ENCODE peak calls at places on chromosomes 13 and 19, in six cellular contexts. P, L, H, Y, A and Q are unnamed samples.

GRCh38 chr19:7885818-7886217 is 2.5 kb upstream of the LRRC8E start:
- DNase-seq in P (no peak), L (no peak), H (no peak), Y (no peak), A (no peak), Q (no peak)

GRCh38 chr13:111120422-111120821 is 5.3 kb downstream of the ARHGEF7 start:
- DNase-seq in P (no peak), L (no peak), H (no peak), Y (no peak), A (no peak), Q (no peak)

GRCh38 chr13:30738946-30739528 is 3.7 kb downstream of the ALOX5AP start:
- DNase-seq in P (no peak), L (no peak), H (no peak), Y (no peak), A (no peak), Q (no peak)

GRCh38 chr19:55340784-55341147 is 1.1 kb downstream of the KMT5C start:
- DNase-seq in P (no peak), L (no peak), H (peak), Y (no peak), A (peak), Q (no peak)

GRCh38 chr13:110306340-110306959 is 507 bp downstream of the COL4A1 start:
- DNase-seq in P (no peak), L (peak), H (peak), Y (peak), A (peak), Q (no peak)

GRCh38 chr19:35318679-35319448 is 10.1 kb upstream of the CD22 start:
- DNase-seq in P (peak), L (no peak), H (peak), Y (no peak), A (peak), Q (no peak)

GRCh38 chr19:12946092-12946845 is 607 bp downstream of the RAD23A start:
- DNase-seq in P (peak), L (peak), H (peak), Y (peak), A (peak), Q (peak)

GRCh38 chr19:56837492-56837891 is 3.0 kb downstream of the PEG3 start:
- DNase-seq in P (no peak), L (peak), H (no peak), Y (no peak), A (no peak), Q (no peak)

GRCh38 chr13:108195146-108195545 is 20.2 kb downstream of the LIG4 start:
- DNase-seq in P (peak), L (no peak), H (peak), Y (no peak), A (no peak), Q (no peak)

GRCh38 chr13:40087021-40088002 is 431.9 kb downstream of the COG6 start:
- DNase-seq in P (no peak), L (no peak), H (no peak), Y (no peak), A (peak), Q (peak)

GRCh38 chr13:77514336-77514726 is 21.2 kb upstream of the SCEL start:
- DNase-seq in P (no peak), L (no peak), H (no peak), Y (no peak), A (no peak), Q (no peak)
- H2BK15ac ChIP-seq in P (no peak), L (no peak), H (no peak), Y (no peak), A (no peak), Q (no peak)

GRCh38 chr13:87667686-87668085 is 3.5 kb upstream of the SLITRK5 start:
- DNase-seq in P (no peak), L (no peak), H (no peak), Y (no peak), A (no peak), Q (no peak)

GRCh38 chr13:87671031-87671823 is at the start of gene SLITRK5:
- DNase-seq in P (peak), L (peak), H (peak), Y (peak), A (peak), Q (peak)

GRCh38 chr13:87666826-87667225 is 4.3 kb upstream of the SLITRK5 start:
- DNase-seq in P (no peak), L (no peak), H (peak), Y (no peak), A (no peak), Q (no peak)

GRCh38 chr13:87671824-87672603 is 843 bp downstream of the SLITRK5 start:
- DNase-seq in P (no peak), L (peak), H (peak), Y (peak), A (peak), Q (peak)

GRCh38 chr13:87669379-87669978 is 1.7 kb upstream of the SLITRK5 start:
- DNase-seq in P (peak), L (peak), H (peak), Y (no peak), A (peak), Q (no peak)
- H2BK15ac ChIP-seq in P (no peak), L (no peak), H (no peak), Y (no peak), A (no peak), Q (no peak)

GRCh38 chr13:93729383-93729782 is 502.8 kb downstream of the GPC6 start:
- DNase-seq in P (no peak), L (no peak), H (no peak), Y (no peak), A (no peak), Q (no peak)

GRCh38 chr13:93727301-93728141 is 500.9 kb downstream of the GPC6 start:
- DNase-seq in P (peak), L (peak), H (peak), Y (no peak), A (no peak), Q (no peak)

GRCh38 chr13:93723316-93723715 is 496.7 kb downstream of the GPC6 start:
- DNase-seq in P (peak), L (no peak), H (no peak), Y (no peak), A (no peak), Q (no peak)

GRCh38 chr13:93724187-93724586 is 497.6 kb downstream of the GPC6 start:
- DNase-seq in P (peak), L (no peak), H (no peak), Y (no peak), A (no peak), Q (no peak)

GRCh38 chr13:93726173-93727019 is 499.8 kb downstream of the GPC6 start:
- DNase-seq in P (no peak), L (peak), H (no peak), Y (no peak), A (no peak), Q (no peak)
- H2BK15ac ChIP-seq in P (peak), L (no peak), H (peak), Y (no peak), A (no peak), Q (no peak)

GRCh38 chr19:37128821-37129177 is 43.7 kb downstream of the ZNF585A start:
- DNase-seq in P (no peak), L (peak), H (no peak), Y (no peak), A (no peak), Q (no peak)

GRCh38 chr19:37127999-37128820 is 44.3 kb downstream of the ZNF585A start:
- DNase-seq in P (no peak), L (peak), H (no peak), Y (no peak), A (no peak), Q (no peak)
- H2BK15ac ChIP-seq in P (no peak), L (no peak), H (no peak), Y (no peak), A (no peak), Q (no peak)

GRCh38 chr19:32063601-32064000 is 281.8 kb upstream of the ZNF507 start:
- DNase-seq in P (no peak), L (no peak), H (no peak), Y (no peak), A (no peak), Q (no peak)

GRCh38 chr19:32070101-32070500 is 275.3 kb upstream of the ZNF507 start:
- DNase-seq in P (no peak), L (no peak), H (no peak), Y (no peak), A (no peak), Q (no peak)

GRCh38 chr19:32068805-32069204 is 276.6 kb upstream of the ZNF507 start:
- DNase-seq in P (no peak), L (no peak), H (no peak), Y (no peak), A (no peak), Q (no peak)

GRCh38 chr19:32066056-32066455 is 279.4 kb upstream of the ZNF507 start:
- DNase-seq in P (no peak), L (no peak), H (no peak), Y (no peak), A (no peak), Q (no peak)

DNA sequence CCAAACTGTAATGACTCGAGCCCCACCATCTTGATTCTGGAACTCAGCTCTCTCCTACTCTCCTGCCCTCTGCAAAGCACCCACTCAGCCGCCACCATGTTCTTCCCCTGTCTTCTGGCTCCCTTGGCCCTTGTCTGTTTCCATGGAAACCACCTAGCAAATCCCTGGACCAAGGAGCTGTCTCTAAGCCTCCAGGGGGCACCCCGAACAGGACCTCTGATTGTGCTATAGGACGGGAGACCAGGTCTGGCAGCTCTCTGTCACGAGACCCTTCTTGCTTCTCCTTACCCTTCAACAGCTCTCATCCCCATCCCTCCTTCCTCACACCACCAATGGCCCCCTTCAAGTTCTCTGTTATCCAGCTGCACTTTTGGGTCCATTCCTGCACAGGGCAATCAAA is 277.7 kb upstream of the ZNF507 start:
- DNase-seq in P (no peak), L (peak), H (no peak), Y (peak), A (peak), Q (peak)
- H2BK15ac ChIP-seq in P (no peak), L (no peak), H (no peak), Y (no peak), A (no peak), Q (no peak)

DNA sequence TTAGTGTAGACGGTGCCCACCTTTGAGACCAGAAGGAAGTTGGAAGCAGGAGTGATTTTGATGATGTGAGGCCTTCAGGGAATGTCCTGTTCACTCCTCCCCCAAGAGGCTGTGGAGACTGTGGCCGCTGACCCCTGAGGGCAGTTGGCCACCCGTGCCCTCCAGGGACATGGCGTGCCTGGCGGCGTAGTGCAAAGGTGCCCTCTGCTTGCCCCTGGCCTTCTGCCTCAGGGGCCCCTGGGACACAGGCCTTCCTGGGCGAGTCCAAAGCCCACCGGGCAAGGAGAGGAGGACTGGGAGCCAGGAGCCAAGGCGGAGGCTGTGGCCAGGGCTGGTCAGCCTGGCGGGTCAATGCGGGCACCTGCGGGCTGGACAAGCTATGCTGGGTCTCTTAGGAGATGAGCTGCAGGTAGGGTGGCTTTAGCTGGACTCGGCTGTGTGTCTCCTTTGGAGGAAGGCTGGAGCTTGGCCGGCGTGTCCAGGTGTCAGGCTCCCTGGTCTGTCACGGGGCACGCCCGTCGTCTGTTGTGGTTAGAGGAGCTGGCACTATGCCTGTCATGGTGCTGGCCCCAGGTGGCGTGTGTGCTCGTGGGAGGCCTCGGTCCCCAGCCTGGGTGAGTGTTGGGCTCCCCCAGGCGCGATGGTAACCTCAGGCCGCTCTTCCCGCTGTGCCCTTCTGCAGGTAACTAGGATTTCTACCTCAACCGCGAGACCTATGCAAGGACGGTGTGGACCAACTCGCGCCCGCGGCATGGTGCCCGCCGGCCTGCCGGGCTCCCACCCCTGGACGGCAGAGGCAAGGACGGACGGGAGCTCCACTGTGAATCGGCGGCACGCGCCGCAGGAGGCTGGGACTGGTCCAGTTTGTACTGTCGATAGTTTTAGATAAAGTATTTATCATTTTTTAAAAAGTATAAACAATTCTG is 6.8 kb downstream of the PLEKHJ1 start:
- DNase-seq in P (no peak), L (no peak), H (no peak), Y (no peak), A (no peak), Q (no peak)
- H2BK15ac ChIP-seq in P (no peak), L (no peak), H (no peak), Y (no peak), A (no peak), Q (no peak)

DNA sequence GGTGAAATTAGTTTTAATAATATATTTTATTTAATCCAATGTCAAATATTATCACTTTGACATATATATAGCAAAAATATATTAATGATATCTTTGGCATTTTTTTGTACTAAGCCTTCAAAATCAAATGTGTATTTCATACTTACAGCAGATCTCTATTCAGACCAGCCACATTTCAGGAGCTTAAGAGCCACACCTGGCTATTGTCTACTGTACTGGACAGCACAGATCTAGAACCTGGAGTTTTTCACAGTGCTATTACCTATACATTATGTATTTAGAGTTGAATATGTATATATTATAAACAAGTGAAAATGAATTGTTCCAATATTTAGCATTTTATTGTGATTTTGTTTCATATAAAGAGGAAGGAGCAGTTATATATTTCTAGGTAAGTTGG is 486.3 kb downstream of the DIAPH3 start:
- DNase-seq in P (no peak), L (no peak), H (no peak), Y (no peak), A (no peak), Q (no peak)
- H2BK15ac ChIP-seq in P (no peak), L (no peak), H (no peak), Y (no peak), A (no peak), Q (no peak)

DNA sequence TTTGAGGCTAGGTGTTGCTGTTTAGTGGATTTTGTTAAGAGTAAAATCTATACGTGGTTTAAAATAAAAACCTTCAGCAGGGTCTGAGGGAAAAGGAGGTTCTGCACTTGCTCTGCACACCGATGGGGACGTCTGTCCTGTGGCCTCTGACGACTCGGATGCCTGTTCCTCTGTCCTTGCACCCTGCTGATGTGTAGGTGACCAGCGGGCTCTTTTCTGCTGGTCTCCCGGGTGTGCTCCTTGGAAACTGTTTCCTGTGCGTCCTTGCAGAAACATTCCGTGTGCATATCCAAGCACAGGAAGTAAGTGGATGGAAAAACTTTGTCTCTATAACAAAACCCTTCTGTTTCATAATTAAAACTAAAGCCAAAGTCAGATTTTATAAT is 3.8 kb downstream of the ATP4B start:
- DNase-seq in P (no peak), L (no peak), H (no peak), Y (no peak), A (no peak), Q (no peak)
- H2BK15ac ChIP-seq in P (no peak), L (no peak), H (no peak), Y (no peak), A (no peak), Q (no peak)

GRCh38 chr19:11390359-11390758 is 6.2 kb upstream of the EPOR start:
- DNase-seq in P (no peak), L (no peak), H (no peak), Y (no peak), A (no peak), Q (no peak)
- H2BK15ac ChIP-seq in P (no peak), L (no peak), H (no peak), Y (no peak), A (no peak), Q (no peak)

GRCh38 chr13:23684647-23685046 is 114.4 kb downstream of the TNFRSF19 start:
- DNase-seq in P (no peak), L (peak), H (no peak), Y (no peak), A (no peak), Q (peak)
- H2BK15ac ChIP-seq in P (no peak), L (no peak), H (no peak), Y (no peak), A (no peak), Q (no peak)